ENCODE peak calls at places on chromosomes 12 and 14, in six cellular contexts. T is GM12878, B is HCT116, H is endothelial cell of umbilical vein, J is K562, L is HepG2. F is an unnamed sample.

GRCh38 chr14:68527329-68527851 is 265.5 kb downstream of the ZFP36L1 start:
- DNase-seq in T (no peak), B (no peak), H (peak), J (no peak), L (no peak), F (no peak)

GRCh38 chr12:1130164-1130563 is 139.1 kb downstream of the ERC1 start:
- DNase-seq in T (no peak), B (peak), H (peak), J (no peak), L (peak), F (no peak)

GRCh38 chr14:81991998-81992397 is 458.3 kb upstream of the SEL1L start:
- DNase-seq in T (no peak), B (no peak), H (no peak), J (no peak), L (no peak), F (no peak)

GRCh38 chr14:68722186-68722585 is 70.7 kb downstream of the ZFP36L1 start:
- DNase-seq in T (no peak), B (no peak), H (no peak), J (no peak), L (no peak), F (no peak)

GRCh38 chr12:38543151-38543550 is 226.6 kb downstream of the ALG10B start:
- DNase-seq in T (no peak), B (no peak), H (no peak), J (no peak), L (no peak), F (no peak)

GRCh38 chr14:75844486-75844885 is 137.3 kb downstream of the TGFB3 start:
- DNase-seq in T (no peak), B (no peak), H (no peak), J (no peak), L (no peak), F (no peak)

GRCh38 chr12:24803406-24804245 is 145.3 kb downstream of the BCAT1 start:
- DNase-seq in T (no peak), B (no peak), H (no peak), J (no peak), L (no peak), F (peak)

GRCh38 chr12:118103601-118104382 is at the start of gene VSIG10:
- DNase-seq in T (no peak), B (no peak), H (peak), J (peak), L (peak), F (no peak)

GRCh38 chr12:11943919-11944318 is 126.8 kb upstream of the BCL2L14 start:
- DNase-seq in T (no peak), B (no peak), H (no peak), J (no peak), L (no peak), F (no peak)

GRCh38 chr14:91261115-91261514 is 16.6 kb upstream of the GPR68 start:
- DNase-seq in T (no peak), B (no peak), H (no peak), J (no peak), L (no peak), F (no peak)

GRCh38 chr12:109563291-109564284 is 9.7 kb downstream of the MMAB start:
- DNase-seq in T (no peak), B (no peak), H (no peak), J (no peak), L (no peak), F (no peak)

GRCh38 chr14:102655154-102655553 is 62.7 kb downstream of the RCOR1 start:
- DNase-seq in T (no peak), B (no peak), H (peak), J (no peak), L (peak), F (no peak)

GRCh38 chr12:127245437-127245836 is 1021.5 kb upstream of the TMEM132C start:
- DNase-seq in T (no peak), B (no peak), H (no peak), J (no peak), L (no peak), F (no peak)

GRCh38 chr12:11652351-11653040 is 3.0 kb downstream of the ETV6 start:
- DNase-seq in T (peak), B (no peak), H (peak), J (no peak), L (no peak), F (no peak)

GRCh38 chr14:96253140-96253539 is 2.9 kb upstream of the BDKRB1 start:
- DNase-seq in T (no peak), B (no peak), H (no peak), J (no peak), L (no peak), F (no peak)
- H3K27ac ChIP-seq in T (no peak), B (no peak), H (no peak), J (no peak), L (no peak), F (no peak)

GRCh38 chr12:53956251-53956887 is 1.7 kb downstream of the HOXC12 start:
- DNase-seq in T (no peak), B (no peak), H (no peak), J (no peak), L (no peak), F (no peak)

GRCh38 chr12:53954694-53955035 is at the start of gene HOXC12:
- DNase-seq in T (no peak), B (no peak), H (no peak), J (no peak), L (no peak), F (no peak)

GRCh38 chr12:53955036-53955775 is 503 bp downstream of the HOXC12 start:
- DNase-seq in T (no peak), B (no peak), H (no peak), J (no peak), L (no peak), F (no peak)

GRCh38 chr12:53956914-53957536 is 2.3 kb downstream of the HOXC12 start:
- DNase-seq in T (no peak), B (no peak), H (no peak), J (no peak), L (no peak), F (no peak)

DNA sequence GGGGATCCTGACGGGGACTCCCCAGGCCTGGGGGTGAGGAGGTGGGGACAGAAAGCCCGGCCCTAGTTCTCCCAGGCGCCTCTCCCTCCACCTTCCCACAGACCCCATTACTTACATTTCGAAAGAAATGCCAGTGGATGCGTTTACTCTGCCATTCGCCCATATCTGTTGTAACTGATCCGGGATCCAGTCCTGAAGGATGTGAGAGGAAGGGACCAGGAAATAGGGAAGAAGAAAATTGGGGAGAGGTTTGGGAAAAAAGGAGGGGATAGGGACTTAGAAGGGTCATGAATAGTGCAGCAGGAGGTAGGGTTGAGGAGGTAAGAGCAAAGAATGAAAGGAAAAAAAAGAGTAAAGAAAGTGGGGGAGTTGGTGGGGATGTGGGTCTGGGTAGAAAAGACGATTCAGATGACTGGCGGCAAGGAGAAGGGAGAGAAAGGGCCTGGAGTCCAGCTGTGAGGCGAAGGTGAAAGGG is 1.1 kb downstream of the HOXC12 start:
- DNase-seq in T (no peak), B (no peak), H (no peak), J (no peak), L (no peak), F (no peak)
- TF ChIP-seq EZH2 in T (no peak), B (no peak), H (peak), J (no peak), L (no peak), F (no peak)

DNA sequence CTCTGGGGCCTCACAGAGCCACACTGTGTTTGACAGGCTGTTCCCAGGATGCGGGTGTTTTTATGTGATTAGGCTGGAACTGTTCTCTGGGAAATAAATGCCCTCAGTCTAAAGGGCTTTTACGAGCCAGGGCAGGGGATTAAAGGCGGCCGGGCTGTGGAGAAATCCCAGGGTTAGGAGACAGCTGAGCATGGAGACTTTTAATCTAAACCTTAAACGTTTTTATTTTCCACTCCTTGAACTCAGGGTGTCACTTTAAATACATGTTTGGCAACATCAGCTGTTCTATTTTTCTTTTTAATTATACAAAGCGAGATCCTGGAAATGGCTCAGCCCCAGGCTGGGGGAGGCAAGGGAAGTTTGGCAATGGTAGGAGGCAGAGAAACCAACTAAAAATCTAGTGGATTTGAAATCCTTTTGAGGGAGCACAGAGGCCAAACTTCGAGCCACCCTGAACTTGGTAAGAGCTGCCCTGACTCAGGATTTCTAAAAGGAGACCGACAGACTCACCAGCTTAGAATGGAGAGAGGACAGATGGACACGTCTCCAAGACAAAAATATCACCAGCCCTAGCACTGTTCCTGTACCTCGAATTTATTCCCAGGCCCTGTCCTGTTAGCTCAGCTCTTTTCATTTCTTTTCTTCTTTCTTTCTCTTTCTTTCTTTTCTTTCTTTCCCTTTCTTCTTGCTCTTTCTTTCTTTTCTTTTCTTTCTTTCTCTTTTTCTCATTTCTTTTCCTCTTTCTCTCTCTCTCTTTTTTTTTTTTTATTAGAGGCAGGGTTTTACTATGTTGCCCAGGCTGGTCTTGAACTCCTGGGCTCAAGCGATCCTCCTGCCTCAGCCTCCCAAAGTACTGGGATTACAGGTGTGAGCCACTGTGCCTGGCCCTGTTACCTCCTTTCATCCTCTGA is 15.8 kb upstream of the ORAI1 start:
- DNase-seq in T (no peak), B (no peak), H (no peak), J (no peak), L (no peak), F (no peak)
- TF ChIP-seq POLR2AphosphoS5 in T (no peak), B (no peak), H (no peak), J (no peak), L (no peak), F (no peak)

GRCh38 chr12:41365653-41366131 is 177.6 kb downstream of the PDZRN4 start:
- DNase-seq in T (no peak), B (no peak), H (peak), J (no peak), L (no peak), F (no peak)
- H3K27ac ChIP-seq in T (no peak), B (no peak), H (no peak), J (no peak), L (no peak), F (no peak)

GRCh38 chr14:71933026-71933587 is 878 bp downstream of the RGS6 start:
- DNase-seq in T (no peak), B (no peak), H (no peak), J (no peak), L (no peak), F (no peak)
- TF ChIP-seq EZH2 in T (no peak), B (no peak), H (no peak), J (no peak), L (no peak), F (no peak)

GRCh38 chr14:104801284-104802119 is 601 bp downstream of the ZBTB42 start:
- DNase-seq in T (no peak), B (no peak), H (no peak), J (no peak), L (no peak), F (no peak)

GRCh38 chr14:104799239-104799599 is 1.7 kb upstream of the ZBTB42 start:
- DNase-seq in T (no peak), B (no peak), H (no peak), J (no peak), L (no peak), F (no peak)

GRCh38 chr14:104800600-104801283 is at the start of gene ZBTB42:
- DNase-seq in T (no peak), B (no peak), H (peak), J (no peak), L (peak), F (no peak)

GRCh38 chr14:104798300-104799238 is 2.3 kb upstream of the ZBTB42 start:
- DNase-seq in T (no peak), B (no peak), H (no peak), J (no peak), L (no peak), F (no peak)

DNA sequence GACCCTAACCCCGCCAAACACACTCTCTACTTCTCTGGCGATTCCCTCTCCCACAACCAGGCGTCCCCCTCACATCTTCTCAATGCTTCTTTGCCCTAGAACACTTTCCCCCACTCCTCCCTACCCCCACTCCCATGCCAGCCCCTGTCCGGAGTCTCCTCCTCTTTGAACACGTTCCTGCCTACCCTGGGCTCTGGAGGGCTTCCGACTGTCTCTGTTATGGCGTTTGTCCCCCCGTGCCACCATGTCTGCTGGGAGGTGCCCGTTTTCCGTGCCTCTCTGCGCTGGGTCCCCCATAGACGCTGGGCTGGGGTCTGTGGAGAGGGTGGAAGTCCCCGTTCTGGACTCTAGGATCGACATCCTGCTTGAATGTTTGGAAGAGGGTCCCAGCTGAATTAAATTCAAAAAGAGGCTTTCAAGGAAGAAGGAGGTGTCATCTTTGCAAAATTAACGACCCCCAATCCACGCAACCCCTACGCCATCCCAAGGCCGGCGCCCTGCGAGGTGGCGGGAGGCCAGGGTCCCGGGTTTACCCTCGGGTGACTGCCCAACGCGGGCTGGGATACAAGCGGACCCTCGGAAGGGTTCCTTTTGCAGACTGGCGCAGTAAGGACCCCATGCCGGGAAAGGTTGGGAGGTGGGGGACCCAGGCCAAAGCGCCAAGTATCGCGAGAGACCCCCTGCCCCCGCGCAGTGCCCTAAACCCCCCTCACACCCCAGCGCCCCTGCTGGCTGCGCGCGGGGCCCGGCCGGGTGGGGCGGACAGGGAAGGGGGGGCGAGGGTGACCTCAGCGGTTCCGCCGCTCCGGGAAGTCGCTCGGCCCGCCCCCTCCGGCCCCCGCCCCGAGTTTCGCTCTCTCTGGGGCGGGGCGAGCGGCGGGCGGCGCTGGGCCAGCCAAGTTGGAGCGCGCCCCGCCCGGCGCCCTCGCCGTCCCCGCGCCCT is 973 bp upstream of the ZBTB42 start:
- DNase-seq in T (no peak), B (no peak), H (peak), J (peak), L (peak), F (no peak)
- TF ChIP-seq POLR2AphosphoS5 in T (no peak), B (no peak), H (peak), J (no peak), L (peak), F (no peak)

DNA sequence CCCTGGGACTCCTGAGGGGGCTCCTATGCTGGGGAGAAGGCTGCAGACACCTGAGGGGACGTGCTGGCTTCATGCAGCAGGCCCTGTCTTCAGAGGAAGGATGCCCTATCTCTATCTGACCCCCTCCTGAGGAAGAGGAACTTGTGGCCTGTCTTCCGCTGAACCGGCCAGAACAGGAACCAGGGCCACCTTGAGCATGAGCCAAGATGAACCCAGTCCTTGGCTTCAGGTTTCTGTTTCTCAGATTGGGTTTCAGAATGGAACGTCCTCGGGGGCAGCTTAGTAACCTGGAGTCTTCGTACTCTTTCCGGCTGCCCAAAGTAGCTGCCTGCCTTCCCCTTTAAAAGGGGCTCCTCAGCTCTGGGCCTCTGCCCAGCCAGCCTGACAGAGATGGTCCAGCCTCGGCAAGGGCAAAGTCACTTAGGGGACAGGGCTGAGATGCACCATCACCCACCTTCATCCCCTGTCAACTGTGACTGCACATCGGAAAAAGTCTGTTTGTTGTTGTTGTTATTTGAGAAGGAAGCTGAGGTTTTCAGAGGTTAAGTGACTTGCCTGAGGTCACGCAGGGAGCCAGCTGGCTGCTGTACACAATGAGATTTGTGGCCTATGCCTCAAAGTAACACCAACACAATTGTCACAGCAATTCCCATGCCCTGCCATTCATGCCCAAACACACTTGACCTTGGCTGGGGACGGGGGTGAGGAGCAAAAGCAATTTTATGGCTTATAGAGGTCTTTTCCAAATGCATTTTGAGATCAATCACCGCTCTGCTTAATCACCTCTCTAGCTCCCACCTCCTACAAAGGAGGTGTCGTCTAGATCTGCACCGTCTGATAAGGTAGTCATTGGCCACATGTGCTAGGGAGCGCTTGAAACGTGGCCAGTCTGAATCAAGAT is 13.4 kb downstream of the ASB2 start:
- DNase-seq in T (peak), B (no peak), H (no peak), J (no peak), L (no peak), F (no peak)
- H3K27ac ChIP-seq in T (peak), B (no peak), H (no peak), J (no peak), L (no peak), F (no peak)

F was measured in SK-N-MC.